ENCODE peak calls at places on chromosomes 16 and 17, in four cellular contexts. C is GM18507; K is CD4-positive, alpha-beta T cell; N is left lobe of liver. H is an unnamed sample.

GRCh38 chr16:89122322-89122831 is 28.7 kb downstream of the ACSF3 start:
- DNase-seq in N (no peak), K (peak; percentile 67), C (no peak), H (no peak)

GRCh38 chr16:53608094-53608493 is 95.6 kb downstream of the RPGRIP1L start:
- DNase-seq in N (no peak), K (no peak), C (no peak), H (no peak)

GRCh38 chr17:27207073-27207511 is 86.8 kb upstream of the WSB1 start:
- DNase-seq in K (no peak), C (no peak), N (no peak), H (no peak)

GRCh38 chr17:50517504-50518264 is 9.4 kb downstream of the MYCBPAP start:
- DNase-seq in C (no peak), K (no peak), N (no peak), H (no peak)

GRCh38 chr17:58529275-58529674 is 14.8 kb upstream of the MTMR4 start:
- DNase-seq in K (no peak), C (no peak), N (no peak), H (no peak)

GRCh38 chr16:89037261-89038152 is 56.1 kb upstream of the ACSF3 start:
- DNase-seq in N (no peak), C (no peak), K (peak; percentile 25), H (no peak)

GRCh38 chr16:70701596-70701995 is 15.7 kb upstream of the MTSS2 start:
- DNase-seq in N (no peak), K (no peak), C (no peak), H (no peak)

GRCh38 chr16:88655053-88655732 is 4.3 kb upstream of the CYBA start:
- DNase-seq in K (no peak), N (no peak), C (no peak), H (no peak)

GRCh38 chr16:15704545-15704987 is 54.5 kb downstream of the NDE1 start:
- DNase-seq in C (peak; percentile 48), N (peak; percentile 71), K (peak; percentile 75), H (peak; percentile 54)

GRCh38 chr16:64738321-64738960 is 383.4 kb downstream of the CDH11 start:
- DNase-seq in K (no peak), C (no peak), N (no peak), H (no peak)

GRCh38 chr16:56603589-56603988 is 4.8 kb upstream of the MT2A start:
- DNase-seq in K (no peak), C (no peak), N (no peak), H (peak; percentile 17)

GRCh38 chr17:56973520-56973919 is 4.4 kb upstream of the SCPEP1 start:
- DNase-seq in K (no peak), N (no peak), C (no peak), H (no peak)

GRCh38 chr17:15343749-15344148 is 2.4 kb upstream of the TEKT3 start:
- DNase-seq in N (no peak), C (no peak), K (no peak), H (no peak)